ENCODE peak calls at places on chromosomes 11 and 22, in six cellular contexts. Z, W, P, R, K and B are unnamed samples.
A peak's percentile ranks its signal among the peaks of the same experiment; 100 is the strongest.

GRCh38 chr22:45889539-45890350 is 87.2 kb downstream of the WNT7B start:
- DNase-seq in W (no peak), P (peak; percentile 89), R (peak; percentile 24), K (no peak), Z (peak; percentile 32), B (peak; percentile 40)

GRCh38 chr11:74311352-74311926 is at the start of gene P4HA3:
- DNase-seq in Z (peak; percentile 82), K (peak; percentile 79), P (peak; percentile 84), R (peak; percentile 46), W (peak; percentile 67), B (peak; percentile 62)

GRCh38 chr22:30267382-30268302 is 991 bp upstream of the OSM start:
- DNase-seq in P (no peak), W (no peak), K (no peak), Z (no peak), R (no peak), B (no peak)

GRCh38 chr11:16982256-16982671 is 31.9 kb downstream of the PLEKHA7 start:
- DNase-seq in Z (no peak), K (no peak), W (no peak), R (no peak), P (no peak), B (no peak)

GRCh38 chr22:29520851-29521250 is 32.7 kb downstream of the THOC5 start:
- DNase-seq in P (no peak), R (peak; percentile 21), Z (peak; percentile 86), W (peak; percentile 10), K (peak; percentile 30), B (peak; percentile 74)

GRCh38 chr11:134763030-134763388 is 351.0 kb upstream of the B3GAT1 start:
- DNase-seq in W (peak; percentile 62), R (no peak), Z (no peak), P (no peak), K (no peak), B (no peak)

GRCh38 chr11:4826425-4826824 is 5.3 kb downstream of the OR51F2 start:
- DNase-seq in K (peak; percentile 23), P (peak; percentile 4), W (no peak), Z (no peak), R (no peak), B (peak; percentile 6)

GRCh38 chr11:99257131-99257530 is 236.4 kb downstream of the CNTN5 start:
- DNase-seq in W (peak; percentile 54), P (no peak), R (no peak), Z (no peak), K (peak; percentile 32), B (peak; percentile 36)

GRCh38 chr22:17371446-17371845 is 2.2 kb downstream of the CECR2 start:
- DNase-seq in R (no peak), Z (no peak), P (no peak), W (no peak), K (no peak), B (no peak)

GRCh38 chr22:43861529-43861928 is 784 bp downstream of the SULT4A1 start:
- DNase-seq in Z (peak; percentile 23), R (peak; percentile 57), K (peak; percentile 23), P (no peak), W (no peak), B (no peak)

GRCh38 chr11:92099183-92099582 is 125.4 kb upstream of the FAT3 start:
- DNase-seq in Z (no peak), K (no peak), R (no peak), W (no peak), P (no peak), B (no peak)

GRCh38 chr11:86145439-86146156 is 76.7 kb upstream of the PICALM start:
- DNase-seq in R (no peak), P (no peak), W (no peak), K (no peak), Z (no peak), B (no peak)

GRCh38 chr11:123537726-123538125 is 107.7 kb downstream of the GRAMD1B start:
- DNase-seq in Z (no peak), K (no peak), P (no peak), W (peak; percentile 85), R (no peak), B (no peak)

DNA sequence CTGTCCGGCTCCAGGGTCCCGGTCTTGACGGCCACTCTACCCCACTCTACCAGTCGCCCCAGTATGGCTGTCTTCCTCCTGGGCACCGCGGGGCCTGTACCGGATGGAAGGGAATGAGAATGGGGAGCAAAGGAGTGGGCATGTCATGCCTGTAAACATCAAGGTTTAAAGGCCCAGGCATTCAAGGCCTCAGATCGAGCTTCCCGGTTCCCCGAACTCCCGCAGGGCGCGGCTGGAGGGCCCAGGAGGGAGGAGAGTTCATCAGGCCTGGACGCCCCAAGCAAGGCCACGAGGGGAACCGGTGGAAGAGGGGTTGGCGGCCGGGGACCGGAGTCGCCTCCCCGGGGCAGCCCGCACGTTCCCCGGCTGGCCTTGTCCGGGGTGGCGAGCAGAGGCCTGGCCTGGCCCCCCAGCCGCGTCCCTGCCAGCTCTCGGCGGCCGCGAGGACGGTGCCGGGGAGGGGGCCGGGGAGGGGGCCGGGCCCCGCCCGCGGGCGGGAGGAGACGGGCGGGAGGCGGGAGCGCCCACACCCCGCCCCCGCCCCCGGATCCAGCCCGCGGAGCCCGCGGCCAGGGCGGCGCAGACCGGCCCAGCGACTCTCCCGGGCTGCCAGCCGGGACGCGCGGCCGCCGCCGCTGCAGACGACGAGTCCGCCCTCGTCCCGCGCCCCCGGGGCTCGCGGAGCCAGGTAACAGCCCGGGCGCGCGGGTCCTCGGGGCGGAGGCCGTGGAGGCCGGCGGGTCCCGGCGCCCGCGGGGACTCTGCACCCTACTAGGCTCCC is at the start of gene CDC42EP1:
- DNase-seq in P (peak; percentile 74), W (peak; percentile 54), K (peak; percentile 84), R (peak; percentile 54), Z (peak; percentile 82), B (peak; percentile 84)
- H3K4me3 ChIP-seq in P (peak within 1 kb of the TSS; percentile 59), W (peak within 1 kb of the TSS; percentile 87), K (peak within 1 kb of the TSS; percentile 79), R (peak within 1 kb of the TSS; percentile 68), Z (peak within 1 kb of the TSS; percentile 90), B (peak within 1 kb of the TSS; percentile 97)

GRCh38 chr22:20551805-20552449 is 44.5 kb downstream of the MED15 start:
- DNase-seq in K (no peak), Z (peak; percentile 60), P (no peak), R (no peak), W (no peak), B (no peak)
- H3K9ac ChIP-seq in K (no peak overlapping the region), Z (peak overlapping the region; percentile 80), P (no peak overlapping the region), R (peak overlapping the region; percentile 65), W (no peak overlapping the region), B (peak overlapping the region; percentile 84)

GRCh38 chr11:20596629-20597129 is 2.7 kb upstream of the SLC6A5 start:
- DNase-seq in Z (peak; percentile 15), W (no peak), K (peak; percentile 71), P (peak; percentile 65), R (no peak), B (no peak)

GRCh38 chr11:20597137-20597923 is 2.1 kb upstream of the SLC6A5 start:
- DNase-seq in W (no peak), Z (no peak), P (peak; percentile 29), R (no peak), K (no peak), B (no peak)

GRCh38 chr11:20595101-20595500 is 4.3 kb upstream of the SLC6A5 start:
- DNase-seq in Z (no peak), K (no peak), P (no peak), W (no peak), R (no peak), B (no peak)

GRCh38 chr11:20592741-20593140 is 6.7 kb upstream of the SLC6A5 start:
- DNase-seq in Z (no peak), P (no peak), K (no peak), R (no peak), W (no peak), B (no peak)

DNA sequence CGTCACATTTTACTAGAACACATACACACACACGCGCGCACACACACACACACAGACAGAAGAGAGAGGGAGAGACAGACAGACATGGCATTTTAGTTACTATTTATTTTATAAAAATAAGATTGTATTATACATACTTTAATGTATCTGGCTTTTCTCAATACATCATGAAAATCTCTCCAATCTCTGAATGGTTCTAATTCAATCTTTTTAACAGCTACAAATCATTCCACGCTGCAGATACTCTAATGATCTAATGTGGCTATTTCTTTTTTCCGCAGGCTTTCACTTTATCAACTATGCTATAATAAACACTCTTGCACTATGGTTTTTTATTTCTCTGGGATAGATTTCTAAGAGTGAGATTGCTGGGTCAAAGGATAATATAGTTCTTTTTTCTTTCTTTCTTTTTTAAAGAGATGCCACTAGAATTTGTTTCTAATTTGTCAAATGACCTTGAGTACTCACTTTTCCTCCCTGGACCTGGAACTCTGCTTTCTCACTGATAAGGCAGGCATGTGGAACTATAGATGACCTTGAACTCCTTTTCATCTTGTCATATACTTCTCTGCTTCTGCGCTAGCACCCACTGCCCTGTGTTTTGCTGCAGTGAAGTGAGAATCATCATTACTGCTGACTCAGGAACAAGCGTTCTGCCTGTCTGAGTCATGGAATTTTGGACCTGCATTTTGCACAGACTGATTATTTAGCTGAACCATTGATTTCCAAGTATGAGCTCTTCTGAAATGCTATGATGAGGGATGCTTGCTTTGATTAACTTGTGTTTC is 4.9 kb upstream of the SLC6A5 start:
- DNase-seq in W (no peak), R (no peak), K (no peak), P (no peak), Z (no peak), B (no peak)
- H3K27me3 ChIP-seq in W (peaks cover 19% of the 10 kb centered on the region), R (peaks cover 32% of the 10 kb centered on the region), K (peaks cover 32% of the 10 kb centered on the region), P (peaks cover 72% of the 10 kb centered on the region), Z (peaks cover 45% of the 10 kb centered on the region), B (peaks cover 55% of the 10 kb centered on the region)

GRCh38 chr11:69968407-69969347 is 109.4 kb upstream of the ANO1 start:
- DNase-seq in P (no peak), W (no peak), R (peak; percentile 46), Z (no peak), K (no peak), B (no peak)

GRCh38 chr11:69965821-69966582 is 112.1 kb upstream of the ANO1 start:
- DNase-seq in K (no peak), Z (no peak), R (no peak), P (no peak), W (peak; percentile 26), B (no peak)

GRCh38 chr11:69966910-69967309 is 111.2 kb upstream of the ANO1 start:
- DNase-seq in P (no peak), W (no peak), K (no peak), R (no peak), Z (no peak), B (no peak)

GRCh38 chr11:69967484-69967883 is 110.6 kb upstream of the ANO1 start:
- DNase-seq in W (peak; percentile 42), R (no peak), K (no peak), Z (no peak), P (no peak), B (no peak)

DNA sequence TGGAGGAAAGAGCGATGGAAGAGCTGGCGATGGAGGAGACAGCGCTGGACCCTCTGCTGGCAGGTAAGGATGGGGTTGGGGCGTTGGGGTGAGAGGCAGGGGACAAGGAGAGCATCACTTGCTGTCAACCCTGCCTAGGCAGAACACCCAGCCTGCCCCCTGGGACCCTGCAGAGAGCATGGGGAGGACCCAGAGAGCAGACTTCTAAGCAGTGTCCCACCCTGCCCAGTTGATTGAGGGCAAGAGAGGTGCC is 111.6 kb upstream of the ANO1 start:
- DNase-seq in P (no peak), Z (no peak), K (no peak), R (no peak), W (no peak), B (no peak)
- H3K4me3 ChIP-seq in P (no peak overlapping the region), Z (no peak overlapping the region), K (no peak overlapping the region), R (no peak overlapping the region), W (no peak overlapping the region), B (no peak overlapping the region)